ENCODE peak calls at places on chromosomes 4 and X, in four cellular contexts. U is T-helper 1 cell, Q is RPMI7951, W is tibial artery. B is an unnamed sample.

GRCh38 chr4:152975615-152976465 is 39.7 kb downstream of the FHDC1 start:
- DNase-seq in U (no peak), Q (no peak), W (no peak), B (no peak)

GRCh38 chrX:107683124-107683895 is 55.0 kb downstream of the PRPS1 start:
- DNase-seq in U (no peak), Q (no peak), W (peak), B (no peak)

GRCh38 chrX:70422886-70423336 is at the start of gene GDPD2:
- DNase-seq in U (no peak), Q (peak), W (no peak), B (peak)

GRCh38 chr4:71828450-71828849 is 44.6 kb upstream of the GC start:
- DNase-seq in U (no peak), Q (no peak), W (no peak), B (no peak)

GRCh38 chr4:95835672-95836071 is 4.2 kb upstream of the PDHA2 start:
- DNase-seq in U (no peak), Q (no peak), W (no peak), B (peak)

GRCh38 chr4:68732653-68733466 is 62.4 kb upstream of the UGT2B15 start:
- DNase-seq in U (no peak), Q (no peak), W (no peak), B (no peak)

GRCh38 chrX:24037729-24038128 is 10.7 kb upstream of the KLHL15 start:
- DNase-seq in U (no peak), Q (no peak), W (no peak), B (no peak)

GRCh38 chr4:130668859-130669258 is 1572.9 kb downstream of the C4orf33 start:
- DNase-seq in U (no peak), Q (no peak), W (no peak), B (no peak)

GRCh38 chr4:123891901-123892300 is 495.3 kb downstream of the SPRY1 start:
- DNase-seq in U (no peak), Q (peak), W (no peak), B (no peak)

GRCh38 chr4:76311896-76312331 is 5.4 kb downstream of the STBD1 start:
- DNase-seq in U (no peak), Q (no peak), W (no peak), B (no peak)

GRCh38 chr4:7388627-7389026 is 46.1 kb downstream of the PSAPL1 start:
- DNase-seq in U (no peak), Q (no peak), W (peak), B (no peak)

GRCh38 chrX:107775000-107775733 is 420 bp downstream of the TSC22D3 start:
- DNase-seq in U (no peak), Q (no peak), W (no peak), B (no peak)

GRCh38 chr4:62135565-62136156 is 935.5 kb downstream of the ADGRL3 start:
- DNase-seq in U (no peak), Q (no peak), W (no peak), B (no peak)

GRCh38 chrX:287670-288069 is 6.5 kb downstream of the PLCXD1 start:
- DNase-seq in U (no peak), Q (no peak), W (no peak), B (no peak)

GRCh38 chr4:129998436-129999150 is 902.6 kb downstream of the C4orf33 start:
- DNase-seq in U (no peak), Q (no peak), W (no peak), B (no peak)

GRCh38 chr4:32133141-32133540 is 1413.0 kb downstream of the PCDH7 start:
- DNase-seq in U (no peak), Q (no peak), W (no peak), B (no peak)

GRCh38 chr4:139783761-139784484 is 118.3 kb downstream of the MGST2 start:
- DNase-seq in U (no peak), Q (peak), W (no peak), B (no peak)

GRCh38 chr4:33255507-33255906 is 2535.3 kb downstream of the PCDH7 start:
- DNase-seq in U (no peak), Q (no peak), W (no peak), B (no peak)

GRCh38 chrX:41518841-41519220 is 71.7 kb downstream of the NYX start:
- DNase-seq in U (no peak), Q (peak), W (no peak), B (peak)